ENCODE peak calls at places on chromosomes 11 and 22, in seven cellular contexts. A, Q, N, K, M, V and C are unnamed samples.

GRCh38 chr11:46363031-46363407 is 15.8 kb downstream of the DGKZ start:
- DNase-seq in A (peak), Q (no peak), N (peak), K (no peak), M (no peak), V (no peak), C (peak)

GRCh38 chr11:69419662-69420061 is 61.8 kb upstream of the LINC01488 start:
- DNase-seq in A (no peak), Q (peak), N (peak), K (no peak), M (no peak), V (no peak), C (no peak)

GRCh38 chr11:116930586-116930985 is 93.2 kb upstream of the APOA1 start:
- DNase-seq in A (no peak), Q (no peak), N (no peak), K (no peak), M (no peak), V (no peak), C (no peak)

GRCh38 chr11:19027829-19028595 is 32.5 kb downstream of the MRGPRX2 start:
- DNase-seq in A (peak), Q (no peak), N (no peak), K (no peak), M (peak), V (no peak), C (no peak)

GRCh38 chr11:47288066-47288465 is 18.1 kb downstream of the MADD start:
- DNase-seq in A (no peak), Q (no peak), N (no peak), K (no peak), M (no peak), V (no peak), C (no peak)

GRCh38 chr11:35794850-35795249 is 132.3 kb downstream of the TRIM44 start:
- DNase-seq in A (peak), Q (no peak), N (no peak), K (no peak), M (no peak), V (no peak), C (no peak)

GRCh38 chr22:36986242-36986821 is 32.9 kb downstream of the TST start:
- DNase-seq in A (no peak), Q (no peak), N (no peak), K (no peak), M (no peak), V (peak), C (no peak)

GRCh38 chr11:70164705-70165104 is 38.4 kb upstream of the FADD start:
- DNase-seq in A (no peak), Q (no peak), N (no peak), K (no peak), M (no peak), V (no peak), C (no peak)

GRCh38 chr11:76803811-76804600 is 20.9 kb downstream of the TSKU start:
- DNase-seq in A (no peak), Q (peak), N (peak), K (no peak), M (peak), V (no peak), C (no peak)

GRCh38 chr11:8063319-8063718 is 17.7 kb upstream of the TUB start:
- DNase-seq in A (no peak), Q (no peak), N (no peak), K (peak), M (no peak), V (no peak), C (no peak)

GRCh38 chr22:19779011-19779421 is 18.4 kb downstream of the TBX1 start:
- DNase-seq in A (no peak), Q (no peak), N (peak), K (no peak), M (no peak), V (no peak), C (no peak)

GRCh38 chr11:42311504-42311903 is 852.1 kb upstream of the LRRC4C start:
- DNase-seq in A (no peak), Q (no peak), N (no peak), K (no peak), M (no peak), V (no peak), C (no peak)

GRCh38 chr11:134668796-134669195 is 256.8 kb upstream of the B3GAT1 start:
- DNase-seq in A (no peak), Q (no peak), N (no peak), K (no peak), M (no peak), V (no peak), C (no peak)

GRCh38 chr22:23178512-23179254 is 1.6 kb upstream of the BCR start:
- DNase-seq in A (peak), Q (peak), N (peak), K (peak), M (peak), V (peak), C (peak)

GRCh38 chr11:132238331-132238730 is 867.9 kb downstream of the NTM start:
- DNase-seq in A (no peak), Q (no peak), N (no peak), K (no peak), M (no peak), V (no peak), C (no peak)

GRCh38 chr22:49768961-49769690 is 58.5 kb downstream of the BRD1 start:
- DNase-seq in A (no peak), Q (peak), N (peak), K (peak), M (no peak), V (peak), C (peak)

GRCh38 chr22:20437253-20438065 is at the start of gene SCARF2:
- DNase-seq in A (no peak), Q (peak), N (peak), K (no peak), M (no peak), V (peak), C (no peak)

GRCh38 chr11:125931681-125932080 is 14.2 kb upstream of the VSIG10L2 start:
- DNase-seq in A (no peak), Q (no peak), N (no peak), K (no peak), M (no peak), V (no peak), C (no peak)

GRCh38 chr11:75326439-75326810 is 25.0 kb downstream of the ARRB1 start:
- DNase-seq in A (no peak), Q (no peak), N (no peak), K (no peak), M (no peak), V (no peak), C (no peak)

GRCh38 chr22:30021881-30022619 is 58.2 kb upstream of the HORMAD2 start:
- DNase-seq in A (no peak), Q (no peak), N (no peak), K (no peak), M (no peak), V (no peak), C (no peak)

GRCh38 chr11:67615455-67616430 is 9.0 kb downstream of the NDUFV1 start:
- DNase-seq in A (no peak), Q (peak), N (peak), K (no peak), M (peak), V (peak), C (no peak)

GRCh38 chr22:36301384-36301828 is 48.5 kb downstream of the APOL1 start:
- DNase-seq in A (peak), Q (peak), N (peak), K (peak), M (peak), V (peak), C (peak)

GRCh38 chr11:5476184-5476819 is 12.2 kb upstream of the OR52D1 start:
- DNase-seq in A (peak), Q (no peak), N (no peak), K (no peak), M (peak), V (peak), C (no peak)

GRCh38 chr11:126317681-126318641 is 14.1 kb downstream of the DCPS start:
- DNase-seq in A (peak), Q (peak), N (peak), K (no peak), M (no peak), V (peak), C (peak)

GRCh38 chr22:46931414-46931813 is 169.0 kb downstream of the TBC1D22A start:
- DNase-seq in A (peak), Q (no peak), N (no peak), K (no peak), M (no peak), V (no peak), C (no peak)

GRCh38 chr11:93740802-93741093 is 547 bp downstream of the TAF1D start:
- DNase-seq in A (peak), Q (peak), N (peak), K (peak), M (peak), V (peak), C (no peak)

GRCh38 chr11:58727415-58727797 is 4.3 kb downstream of the GLYAT start:
- DNase-seq in A (no peak), Q (no peak), N (no peak), K (no peak), M (no peak), V (no peak), C (no peak)

GRCh38 chr11:6554828-6555706 is 48.3 kb downstream of the RRP8 start:
- DNase-seq in A (no peak), Q (no peak), N (no peak), K (no peak), M (no peak), V (no peak), C (no peak)

GRCh38 chr11:1055990-1056771 is 18.5 kb upstream of the MUC2 start:
- DNase-seq in A (no peak), Q (peak), N (peak), K (no peak), M (no peak), V (no peak), C (peak)

GRCh38 chr11:88695701-88696414 is 358.3 kb upstream of the CTSC start:
- DNase-seq in A (no peak), Q (no peak), N (no peak), K (no peak), M (no peak), V (no peak), C (no peak)

GRCh38 chr11:2264366-2265011 is 5.9 kb downstream of the ASCL2 start:
- DNase-seq in A (no peak), Q (peak), N (no peak), K (peak), M (no peak), V (no peak), C (no peak)

GRCh38 chr22:41966607-41967240 is 2.5 kb upstream of the SEPTIN3 start:
- DNase-seq in A (peak), Q (no peak), N (no peak), K (peak), M (peak), V (peak), C (no peak)

GRCh38 chr11:37811349-37811748 is 1213.3 kb upstream of the RAG2 start:
- DNase-seq in A (no peak), Q (peak), N (peak), K (no peak), M (no peak), V (no peak), C (no peak)

GRCh38 chr22:19876314-19876940 is 21.8 kb upstream of the GNB1L start:
- DNase-seq in A (no peak), Q (peak), N (peak), K (no peak), M (no peak), V (no peak), C (peak)

GRCh38 chr11:845872-846271 is 3.2 kb downstream of the TSPAN4 start:
- DNase-seq in A (no peak), Q (no peak), N (no peak), K (no peak), M (no peak), V (no peak), C (no peak)

GRCh38 chr22:48081281-48081680 is 1318.8 kb downstream of the TBC1D22A start:
- DNase-seq in A (no peak), Q (no peak), N (no peak), K (no peak), M (no peak), V (no peak), C (no peak)

GRCh38 chr22:48080304-48081165 is 1318.1 kb downstream of the TBC1D22A start:
- DNase-seq in A (no peak), Q (no peak), N (no peak), K (no peak), M (no peak), V (no peak), C (no peak)

GRCh38 chr22:48077699-48078098 is 1315.2 kb downstream of the TBC1D22A start:
- DNase-seq in A (no peak), Q (no peak), N (no peak), K (no peak), M (no peak), V (no peak), C (no peak)

GRCh38 chr22:48082284-48082683 is 1319.8 kb downstream of the TBC1D22A start:
- DNase-seq in A (no peak), Q (no peak), N (peak), K (no peak), M (no peak), V (no peak), C (no peak)

GRCh38 chr22:48079505-48080295 is 1317.2 kb downstream of the TBC1D22A start:
- DNase-seq in A (no peak), Q (no peak), N (no peak), K (no peak), M (no peak), V (no peak), C (no peak)
- TF ChIP-seq CTCF in A (no peak), Q (no peak), N (no peak), K (no peak), M (no peak), V (no peak), C (no peak)

GRCh38 chr11:33620423-33621120 is 80.1 kb downstream of the C11orf91 start:
- DNase-seq in A (peak), Q (no peak), N (no peak), K (no peak), M (no peak), V (no peak), C (no peak)
- H3K27ac ChIP-seq in A (peak), Q (no peak), N (no peak), K (peak), M (no peak), V (no peak), C (no peak)

DNA sequence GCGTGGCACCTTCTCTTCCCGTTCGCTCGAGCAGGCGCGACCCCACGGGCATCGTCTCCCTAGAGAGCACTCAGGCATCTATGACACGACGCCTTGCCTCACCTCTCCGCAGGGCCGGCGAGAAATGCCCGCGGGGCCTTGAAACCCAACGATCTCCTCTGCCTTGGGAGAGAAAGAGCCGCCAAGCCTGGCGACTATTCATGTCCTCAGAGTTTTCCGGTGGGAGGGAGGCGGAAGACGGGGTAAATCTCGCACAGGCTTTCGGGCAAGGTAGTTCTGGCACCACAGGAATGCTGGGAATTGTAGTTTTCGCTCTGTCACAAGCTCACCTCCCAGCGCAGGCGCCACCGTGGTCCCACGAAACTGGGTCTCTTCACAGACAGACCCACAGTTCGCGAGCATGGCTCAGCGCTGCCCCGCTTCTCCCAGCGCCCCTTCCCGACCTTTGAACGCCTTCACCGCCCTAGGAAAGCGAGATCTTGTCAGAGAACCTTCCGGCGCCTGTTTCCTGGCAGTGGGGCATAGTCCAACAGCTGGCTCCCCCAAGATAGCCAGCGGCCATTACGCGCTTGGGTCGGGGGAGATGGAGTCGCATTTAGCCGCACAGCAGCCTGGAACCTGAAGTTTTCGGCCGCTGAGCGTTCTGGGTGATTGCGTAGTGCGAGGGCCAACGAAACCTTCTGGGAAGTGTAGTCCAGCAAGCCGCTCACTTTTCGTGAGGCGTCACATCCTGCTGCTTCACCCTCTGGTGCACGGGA is at the start of gene CCDC90B:
- DNase-seq in A (peak), Q (peak), N (peak), K (peak), M (peak), V (peak), C (peak)
- TF ChIP-seq CTCF in A (peak), Q (peak), N (no peak), K (peak), M (peak), V (no peak), C (no peak)

DNA sequence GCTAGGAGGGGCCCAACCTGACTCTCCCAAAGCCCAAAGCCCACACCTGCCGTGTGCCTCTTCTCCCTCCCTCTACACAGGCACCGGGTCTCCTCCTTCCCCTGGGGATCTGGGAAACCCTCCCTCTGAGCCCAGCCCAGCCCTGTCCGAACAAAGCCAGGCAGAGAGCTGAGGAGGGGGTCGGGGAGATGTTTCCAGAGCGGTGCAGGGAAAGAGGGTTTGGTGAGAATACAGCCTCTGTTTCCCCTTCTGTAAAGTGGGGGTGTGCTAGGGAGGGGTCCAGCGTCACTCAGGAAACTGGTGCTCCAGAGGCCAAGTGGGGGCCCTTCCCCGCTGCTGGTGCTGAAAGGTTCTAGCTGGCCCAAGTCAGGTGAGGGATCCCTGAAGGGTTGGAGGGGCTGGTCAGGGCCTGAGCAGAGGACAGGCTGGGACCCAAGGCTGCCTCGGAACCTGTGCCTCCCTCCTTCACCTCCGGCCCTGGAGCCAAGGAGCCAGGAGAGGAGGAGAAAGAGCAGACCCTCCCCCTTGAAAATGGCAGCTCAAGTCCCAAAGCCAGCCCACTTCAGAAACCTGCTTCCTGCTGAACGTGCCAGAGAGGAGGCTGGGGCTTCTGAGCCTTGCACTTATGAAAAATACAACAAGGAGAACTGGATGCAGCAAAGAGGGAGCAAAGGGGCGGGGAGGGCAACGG is 43.4 kb downstream of the MACROD1 start:
- DNase-seq in A (no peak), Q (no peak), N (no peak), K (no peak), M (no peak), V (no peak), C (no peak)
- H3K27ac ChIP-seq in A (no peak), Q (no peak), N (no peak), K (no peak), M (no peak), V (peak), C (no peak)

GRCh38 chr11:11318479-11318878 is 34.6 kb downstream of the CSNK2A3 start:
- DNase-seq in A (no peak), Q (no peak), N (no peak), K (no peak), M (no peak), V (no peak), C (no peak)

GRCh38 chr11:11329062-11329806 is 23.8 kb downstream of the CSNK2A3 start:
- DNase-seq in A (no peak), Q (no peak), N (no peak), K (no peak), M (no peak), V (no peak), C (no peak)

GRCh38 chr11:11318961-11319360 is 34.1 kb downstream of the CSNK2A3 start:
- DNase-seq in A (no peak), Q (no peak), N (no peak), K (no peak), M (no peak), V (no peak), C (no peak)

GRCh38 chr11:11320820-11321219 is 32.2 kb downstream of the CSNK2A3 start:
- DNase-seq in A (no peak), Q (no peak), N (no peak), K (no peak), M (no peak), V (no peak), C (no peak)

GRCh38 chr11:11324090-11324489 is 29.0 kb downstream of the CSNK2A3 start:
- DNase-seq in A (peak), Q (no peak), N (no peak), K (no peak), M (no peak), V (no peak), C (no peak)
- TF ChIP-seq CTCF in A (no peak), Q (no peak), N (no peak), K (no peak), M (no peak), V (no peak), C (no peak)

DNA sequence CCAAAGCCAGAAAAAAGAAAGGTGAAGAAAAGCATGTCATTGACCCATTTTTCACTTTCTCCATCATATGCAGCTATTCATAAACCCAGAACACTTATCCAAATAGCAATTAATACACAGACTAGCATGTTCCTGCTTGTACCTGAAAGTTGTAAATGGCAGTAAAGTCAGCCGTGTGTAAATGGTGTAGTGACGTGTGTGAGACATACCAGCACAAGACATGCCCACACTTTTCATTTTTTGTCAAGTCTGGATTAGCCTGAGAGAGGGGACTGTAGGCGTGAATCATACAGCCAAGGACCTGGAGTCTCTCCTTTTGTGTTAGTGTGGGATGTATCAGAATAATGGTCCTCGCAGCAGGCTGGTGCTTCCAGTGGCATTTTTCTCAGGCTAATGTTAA is 116.8 kb upstream of the BMAL1 start:
- DNase-seq in A (peak), Q (no peak), N (no peak), K (no peak), M (no peak), V (no peak), C (no peak)
- H3K27ac ChIP-seq in A (peak), Q (no peak), N (no peak), K (no peak), M (no peak), V (no peak), C (no peak)